ENCODE peak calls at places on chromosome 9, in seven cellular contexts. X, P, A, K, F, L and W are unnamed samples.
A peak's percentile ranks its signal among the peaks of the same experiment; 100 is the strongest.

GRCh38 chr9:9893837-9894236 is 719.0 kb downstream of the PTPRD start:
- DNase-seq in X (no peak), P (no peak), A (no peak), K (no peak), F (no peak), L (no peak), W (peak; percentile 27)

GRCh38 chr9:91515074-91515687 is 91.5 kb upstream of the NFIL3 start:
- DNase-seq in X (peak; percentile 13), P (peak; percentile 28), A (no peak), K (no peak), F (peak; percentile 35), L (peak; percentile 88), W (peak; percentile 35)

GRCh38 chr9:36548454-36548853 is 24.2 kb upstream of the MELK start:
- DNase-seq in X (no peak), P (no peak), A (no peak), K (no peak), F (no peak), L (no peak), W (no peak)

GRCh38 chr9:82404484-82405280 is 416.1 kb downstream of the SPATA31D1 start:
- DNase-seq in X (no peak), P (no peak), A (no peak), K (no peak), F (no peak), L (no peak), W (no peak)

GRCh38 chr9:107593224-107593870 is 103.8 kb upstream of the KLF4 start:
- DNase-seq in X (no peak), P (no peak), A (no peak), K (no peak), F (no peak), L (no peak), W (no peak)

GRCh38 chr9:87259543-87259942 is 238.1 kb upstream of the DAPK1 start:
- DNase-seq in X (no peak), P (no peak), A (no peak), K (no peak), F (no peak), L (peak; percentile 62), W (no peak)

GRCh38 chr9:112890106-112891081 is at the start of gene SLC46A2:
- DNase-seq in X (peak; percentile 64), P (no peak), A (peak; percentile 70), K (no peak), F (peak; percentile 34), L (no peak), W (no peak)

GRCh38 chr9:125439434-125440272 is 178.0 kb downstream of the GAPVD1 start:
- DNase-seq in X (no peak), P (no peak), A (no peak), K (no peak), F (peak; percentile 11), L (no peak), W (no peak)

GRCh38 chr9:112867275-112867991 is 23.2 kb downstream of the SLC46A2 start:
- DNase-seq in X (peak; percentile 63), P (no peak), A (peak; percentile 14), K (no peak), F (no peak), L (peak; percentile 71), W (peak; percentile 88)

GRCh38 chr9:36485647-36486453 is 85.8 kb upstream of the RNF38 start:
- DNase-seq in X (peak; percentile 63), P (no peak), A (peak; percentile 68), K (no peak), F (no peak), L (no peak), W (no peak)

GRCh38 chr9:18437315-18438200 is 36.4 kb upstream of the ADAMTSL1 start:
- DNase-seq in X (peak; percentile 11), P (peak; percentile 94), A (peak; percentile 20), K (no peak), F (peak; percentile 59), L (no peak), W (no peak)

GRCh38 chr9:135774239-135774747 is 72.3 kb downstream of the KCNT1 start:
- DNase-seq in X (no peak), P (no peak), A (no peak), K (no peak), F (no peak), L (no peak), W (no peak)

GRCh38 chr9:93123561-93124283 is 10.3 kb downstream of the NINJ1 start:
- DNase-seq in X (no peak), P (no peak), A (no peak), K (peak; percentile 69), F (no peak), L (no peak), W (no peak)

GRCh38 chr9:131735238-131736181 is 4.4 kb downstream of the RAPGEF1 start:
- DNase-seq in X (no peak), P (no peak), A (no peak), K (no peak), F (peak; percentile 56), L (no peak), W (no peak)

GRCh38 chr9:113508111-113508749 is 44.7 kb downstream of the RGS3 start:
- DNase-seq in X (peak; percentile 56), P (no peak), A (no peak), K (no peak), F (peak; percentile 51), L (no peak), W (no peak)

GRCh38 chr9:21889673-21890072 is 87.2 kb downstream of the MTAP start:
- DNase-seq in X (no peak), P (no peak), A (no peak), K (no peak), F (no peak), L (no peak), W (no peak)

GRCh38 chr9:75087279-75087823 is 604 bp downstream of the NMRK1 start:
- DNase-seq in X (peak; percentile 69), P (no peak), A (peak; percentile 65), K (no peak), F (peak; percentile 58), L (no peak), W (no peak)

GRCh38 chr9:68690088-68690487 is 15.0 kb upstream of the PIP5K1B start:
- DNase-seq in X (peak; percentile 41), P (peak; percentile 96), A (peak; percentile 58), K (no peak), F (peak; percentile 86), L (no peak), W (peak; percentile 38)

GRCh38 chr9:69594180-69594579 is 78.0 kb downstream of the APBA1 start:
- DNase-seq in X (no peak), P (no peak), A (no peak), K (no peak), F (peak; percentile 27), L (no peak), W (no peak)

GRCh38 chr9:28234133-28234898 is 661.0 kb upstream of the C9orf72 start:
- DNase-seq in X (no peak), P (no peak), A (no peak), K (no peak), F (no peak), L (no peak), W (no peak)

GRCh38 chr9:129177791-129178578 is at the start of gene IER5L:
- DNase-seq in X (peak; percentile 98), P (peak; percentile 77), A (peak; percentile 98), K (peak; percentile 99), F (peak; percentile 96), L (peak; percentile 84), W (no peak)

GRCh38 chr9:20361220-20361619 is 261.1 kb downstream of the MLLT3 start:
- DNase-seq in X (no peak), P (no peak), A (no peak), K (no peak), F (no peak), L (no peak), W (no peak)

GRCh38 chr9:83062653-83063527 is at the start of gene RASEF:
- DNase-seq in X (peak; percentile 88), P (no peak), A (peak; percentile 74), K (no peak), F (peak; percentile 82), L (no peak), W (no peak)

GRCh38 chr9:137382728-137383452 is 40.1 kb downstream of the EXD3 start:
- DNase-seq in X (peak; percentile 45), P (no peak), A (no peak), K (peak; percentile 80), F (no peak), L (no peak), W (no peak)

GRCh38 chr9:136831002-136831719 is 11.1 kb upstream of the AJM1 start:
- DNase-seq in X (no peak), P (no peak), A (no peak), K (no peak), F (no peak), L (no peak), W (no peak)

GRCh38 chr9:35112257-35113020 is 3.2 kb downstream of the ATOSB start:
- DNase-seq in X (no peak), P (peak; percentile 43), A (no peak), K (no peak), F (no peak), L (no peak), W (no peak)

GRCh38 chr9:35110327-35110758 is 5.3 kb downstream of the ATOSB start:
- DNase-seq in X (no peak), P (peak; percentile 77), A (no peak), K (peak; percentile 79), F (peak; percentile 26), L (no peak), W (no peak)

GRCh38 chr9:35108461-35108860 is 5.5 kb upstream of the STOML2 start:
- DNase-seq in X (no peak), P (no peak), A (no peak), K (no peak), F (peak; percentile 11), L (no peak), W (no peak)

GRCh38 chr9:35108946-35109575 is 6.1 kb upstream of the STOML2 start:
- DNase-seq in X (no peak), P (no peak), A (no peak), K (peak; percentile 76), F (no peak), L (no peak), W (no peak)

GRCh38 chr9:35111006-35111933 is 4.4 kb downstream of the ATOSB start:
- DNase-seq in X (peak; percentile 100), P (peak; percentile 97), A (peak; percentile 100), K (peak; percentile 99), F (peak; percentile 99), L (peak; percentile 97), W (peak; percentile 80)
- H3K4me3 ChIP-seq in X (peak overlapping the region; percentile 93), P (peak overlapping the region; percentile 88), A (peak overlapping the region; percentile 71), K (peak overlapping the region; percentile 65), F (peak overlapping the region; percentile 75), L (peak overlapping the region; percentile 88), W (peak overlapping the region; percentile 97)

GRCh38 chr9:127741831-127742434 is 6.8 kb upstream of the TOR2A start:
- DNase-seq in X (peak; percentile 99), P (peak; percentile 19), A (peak; percentile 97), K (no peak), F (peak; percentile 62), L (no peak), W (no peak)
- H3K4me3 ChIP-seq in X (peak overlapping the region; percentile 80), P (peak overlapping the region; percentile 54), A (peak overlapping the region; percentile 55), K (peak overlapping the region; percentile 26), F (peak overlapping the region; percentile 16), L (peak overlapping the region; percentile 30), W (peak overlapping the region; percentile 37)

DNA sequence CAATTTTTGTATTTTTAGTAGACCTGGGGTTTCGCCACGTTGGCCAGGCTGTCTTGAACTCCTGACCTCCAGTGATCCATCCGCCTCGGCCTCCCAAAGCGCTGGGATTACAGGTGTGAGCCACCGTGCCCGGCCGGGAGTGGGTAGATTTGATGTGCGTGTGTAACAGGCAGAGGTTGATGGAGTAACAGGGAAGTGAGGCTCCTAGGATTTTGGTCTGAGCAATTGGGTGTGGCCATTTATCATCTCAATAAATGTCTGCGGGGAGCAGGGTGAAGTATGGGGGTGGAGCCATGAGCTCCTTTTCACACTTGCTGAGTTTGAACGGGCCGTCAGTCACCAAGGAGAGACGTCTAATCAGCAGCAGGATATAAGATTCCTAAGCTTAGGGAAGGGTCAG is 1.2 kb upstream of the REXO4 start:
- DNase-seq in X (peak; percentile 18), P (no peak), A (no peak), K (no peak), F (no peak), L (no peak), W (no peak)
- H3K4me3 ChIP-seq in X (peak overlapping the region; percentile 97), P (no peak overlapping the region), A (peak overlapping the region; percentile 95), K (no peak overlapping the region), F (peak overlapping the region; percentile 95), L (peak overlapping the region; percentile 94), W (peak overlapping the region; percentile 82)

GRCh38 chr9:94900222-94901018 is 173.9 kb downstream of the AOPEP start:
- DNase-seq in X (no peak), P (no peak), A (no peak), K (no peak), F (no peak), L (peak; percentile 94), W (peak; percentile 76)
- H3K4me3 ChIP-seq in X (no peak overlapping the region), P (no peak overlapping the region), A (no peak overlapping the region), K (peak overlapping the region; percentile 7), F (no peak overlapping the region), L (peak overlapping the region; percentile 17), W (no peak overlapping the region)